ENCODE peak calls at places on chromosomes 11 and 22, in four cellular contexts. One of them, this sample, is unnamed.

GRCh38 chr11:32187106-32187505 is 96.2 kb downstream of the RCN1 start:
- DNase-seq in K562: no peak
- DNase-seq in HepG2: no peak
- DNase-seq in GM12878: no peak
- DNase-seq in this sample: no peak

GRCh38 chr11:48005878-48006277 is 25.5 kb downstream of the PTPRJ start:
- DNase-seq in GM12878: no peak
- DNase-seq in HepG2: no peak
- DNase-seq in K562: no peak
- DNase-seq in this sample: no peak

GRCh38 chr11:105979997-105980703 is 41.9 kb downstream of the MSANTD4 start:
- DNase-seq in K562: no peak
- DNase-seq in HepG2: no peak
- DNase-seq in GM12878: no peak
- DNase-seq in this sample: no peak

GRCh38 chr11:132106336-132106982 is 736.0 kb downstream of the NTM start:
- DNase-seq in GM12878: no peak
- DNase-seq in HepG2: no peak
- DNase-seq in K562: no peak
- DNase-seq in this sample: no peak

GRCh38 chr11:3161309-3161708 is 3.8 kb downstream of the OSBPL5 start:
- DNase-seq in HepG2: no peak
- DNase-seq in GM12878: no peak
- DNase-seq in K562: no peak
- DNase-seq in this sample: no peak

GRCh38 chr11:28461338-28461737 is 353.1 kb downstream of the METTL15 start:
- DNase-seq in GM12878: no peak
- DNase-seq in HepG2: no peak
- DNase-seq in K562: no peak
- DNase-seq in this sample: no peak

GRCh38 chr22:19105867-19106802 is 16.1 kb downstream of the DGCR2 start:
- DNase-seq in HepG2: no peak
- DNase-seq in GM12878: no peak
- DNase-seq in K562: peak
- DNase-seq in this sample: no peak

GRCh38 chr11:43947003-43947500 is 4.6 kb downstream of the C11orf96 start:
- DNase-seq in K562: peak
- DNase-seq in HepG2: peak
- DNase-seq in GM12878: no peak
- DNase-seq in this sample: no peak

GRCh38 chr22:39994046-39994565 is 648 bp upstream of the FAM83F start:
- DNase-seq in K562: peak
- DNase-seq in GM12878: no peak
- DNase-seq in HepG2: no peak
- DNase-seq in this sample: no peak

GRCh38 chr11:120718171-120718570 is 206.6 kb downstream of the GRIK4 start:
- DNase-seq in GM12878: no peak
- DNase-seq in K562: no peak
- DNase-seq in HepG2: no peak
- DNase-seq in this sample: no peak

GRCh38 chr22:31653944-31654343 is 8.1 kb downstream of the PISD start:
- DNase-seq in HepG2: no peak
- DNase-seq in K562: no peak
- DNase-seq in GM12878: no peak
- DNase-seq in this sample: no peak

GRCh38 chr11:112769170-112769569 is 192.1 kb upstream of the NCAM1 start:
- DNase-seq in GM12878: no peak
- DNase-seq in HepG2: no peak
- DNase-seq in K562: no peak
- DNase-seq in this sample: no peak

GRCh38 chr11:17597770-17598169 is 50.7 kb downstream of the OTOG start:
- DNase-seq in HepG2: no peak
- DNase-seq in K562: no peak
- DNase-seq in GM12878: no peak
- DNase-seq in this sample: peak

GRCh38 chr11:114308689-114309089 is 12.5 kb downstream of the NNMT start:
- DNase-seq in K562: no peak
- DNase-seq in GM12878: no peak
- DNase-seq in HepG2: no peak
- DNase-seq in this sample: no peak

GRCh38 chr11:122140535-122140934 is 24.5 kb upstream of the BLID start:
- DNase-seq in HepG2: no peak
- DNase-seq in K562: no peak
- DNase-seq in GM12878: no peak
- DNase-seq in this sample: no peak

GRCh38 chr11:69284081-69284511 is 9.9 kb upstream of the MYEOV start:
- DNase-seq in HepG2: no peak
- DNase-seq in K562: no peak
- DNase-seq in GM12878: no peak
- DNase-seq in this sample: no peak

GRCh38 chr11:3051435-3052108 is 5.7 kb downstream of the CARS1 start:
- DNase-seq in GM12878: no peak
- DNase-seq in K562: peak
- DNase-seq in HepG2: no peak
- DNase-seq in this sample: no peak

GRCh38 chr22:39185601-39186012 is 33.1 kb upstream of the CBX7 start:
- DNase-seq in GM12878: no peak
- DNase-seq in HepG2: peak
- DNase-seq in K562: no peak
- DNase-seq in this sample: no peak

GRCh38 chr11:76551400-76551799 is 106.6 kb downstream of the EMSY start:
- DNase-seq in HepG2: no peak
- DNase-seq in GM12878: no peak
- DNase-seq in K562: no peak
- DNase-seq in this sample: no peak

GRCh38 chr11:81030186-81030585 is 1589.4 kb upstream of the TENM4 start:
- DNase-seq in K562: no peak
- DNase-seq in GM12878: no peak
- DNase-seq in HepG2: no peak
- DNase-seq in this sample: no peak

GRCh38 chr11:84634309-84634708 is 992.8 kb downstream of the DLG2 start:
- DNase-seq in K562: no peak
- DNase-seq in HepG2: no peak
- DNase-seq in GM12878: no peak
- DNase-seq in this sample: no peak

GRCh38 chr11:89487016-89487415 is 4.2 kb downstream of the NOX4 start:
- DNase-seq in GM12878: no peak
- DNase-seq in HepG2: no peak
- DNase-seq in K562: no peak
- DNase-seq in this sample: no peak

GRCh38 chr11:65573391-65574146 is 1.2 kb downstream of the FAM89B start:
- DNase-seq in HepG2: no peak
- DNase-seq in GM12878: no peak
- DNase-seq in K562: no peak
- DNase-seq in this sample: no peak

GRCh38 chr11:76666830-76667229 is 3.7 kb downstream of the LRRC32 start:
- DNase-seq in K562: no peak
- DNase-seq in HepG2: no peak
- DNase-seq in GM12878: no peak
- DNase-seq in this sample: no peak

GRCh38 chr11:102385053-102385976 is 38.3 kb downstream of the BIRC2 start:
- DNase-seq in K562: peak
- DNase-seq in HepG2: no peak
- DNase-seq in GM12878: no peak
- DNase-seq in this sample: no peak

GRCh38 chr11:83159901-83160865 is 3.3 kb downstream of the PCF11 start:
- DNase-seq in K562: no peak
- DNase-seq in GM12878: no peak
- DNase-seq in HepG2: no peak
- DNase-seq in this sample: no peak

GRCh38 chr11:75214411-75214821 is 26.2 kb upstream of the TPBGL start:
- DNase-seq in K562: peak
- DNase-seq in HepG2: peak
- DNase-seq in GM12878: peak
- DNase-seq in this sample: peak

GRCh38 chr11:17811416-17811815 is 76.8 kb downstream of the KCNC1 start:
- DNase-seq in K562: no peak
- DNase-seq in HepG2: no peak
- DNase-seq in GM12878: no peak
- DNase-seq in this sample: no peak

GRCh38 chr22:29907753-29908515 is 25.0 kb downstream of the MTMR3 start:
- DNase-seq in K562: peak
- DNase-seq in GM12878: no peak
- DNase-seq in HepG2: peak
- DNase-seq in this sample: no peak

DNA sequence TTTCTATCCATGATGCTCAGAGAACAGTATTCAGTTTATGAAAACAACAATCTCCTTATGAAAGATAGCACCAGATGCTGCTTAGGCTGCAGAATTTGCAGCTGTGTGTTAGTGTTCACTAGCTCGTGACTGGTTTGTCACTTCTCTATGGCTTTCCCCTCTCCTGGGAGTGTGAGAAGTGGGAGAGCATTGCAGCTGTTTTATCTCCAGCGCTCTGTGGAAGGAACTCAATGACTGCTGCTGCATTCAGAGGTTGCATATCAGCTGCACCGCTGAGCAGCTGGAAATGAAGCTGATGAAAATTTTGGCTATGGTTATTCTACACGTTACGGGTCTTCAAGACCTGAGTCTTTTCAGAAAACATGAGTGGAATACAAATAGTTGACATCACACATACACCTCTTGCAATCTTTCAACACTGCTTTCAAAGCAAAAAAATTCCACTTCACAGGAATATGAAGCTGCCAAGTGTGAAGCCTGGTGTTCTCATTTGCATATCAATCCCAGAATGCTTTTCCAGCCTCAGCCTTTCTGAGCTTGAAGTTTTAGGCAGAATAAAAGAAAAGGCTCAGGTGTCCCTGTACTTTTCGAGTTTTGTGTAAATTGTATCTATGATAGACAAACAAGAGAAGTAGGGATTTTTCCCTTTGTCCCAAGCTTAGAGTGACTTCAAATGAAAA is 149.3 kb upstream of the DDI1 start:
- DNase-seq in K562: no peak
- DNase-seq in HepG2: no peak
- DNase-seq in GM12878: no peak
- DNase-seq in this sample: no peak
- TF ChIP-seq CBX5 in K562: no peak
- TF ChIP-seq CBX5 in HepG2: no peak
- TF ChIP-seq CBX5 in GM12878: no peak
- TF ChIP-seq CBX5 in this sample: no peak

GRCh38 chr11:96313163-96313562 is 29.8 kb downstream of the MAML2 start:
- DNase-seq in GM12878: no peak
- DNase-seq in K562: no peak
- DNase-seq in HepG2: no peak
- DNase-seq in this sample: no peak

GRCh38 chr11:96315476-96315875 is 27.5 kb downstream of the MAML2 start:
- DNase-seq in GM12878: no peak
- DNase-seq in HepG2: no peak
- DNase-seq in K562: no peak
- DNase-seq in this sample: no peak

GRCh38 chr11:96316869-96317268 is 26.1 kb downstream of the MAML2 start:
- DNase-seq in GM12878: no peak
- DNase-seq in HepG2: no peak
- DNase-seq in K562: no peak
- DNase-seq in this sample: no peak

GRCh38 chr11:96317576-96317975 is 25.4 kb downstream of the MAML2 start:
- DNase-seq in GM12878: no peak
- DNase-seq in K562: no peak
- DNase-seq in HepG2: no peak
- DNase-seq in this sample: no peak

GRCh38 chr11:96314326-96315050 is 28.5 kb downstream of the MAML2 start:
- DNase-seq in K562: no peak
- DNase-seq in GM12878: no peak
- DNase-seq in HepG2: no peak
- DNase-seq in this sample: no peak
- TF ChIP-seq SIN3A in K562: no peak
- TF ChIP-seq SIN3A in GM12878: no peak
- TF ChIP-seq SIN3A in HepG2: no peak
- TF ChIP-seq SIN3A in this sample: no peak

DNA sequence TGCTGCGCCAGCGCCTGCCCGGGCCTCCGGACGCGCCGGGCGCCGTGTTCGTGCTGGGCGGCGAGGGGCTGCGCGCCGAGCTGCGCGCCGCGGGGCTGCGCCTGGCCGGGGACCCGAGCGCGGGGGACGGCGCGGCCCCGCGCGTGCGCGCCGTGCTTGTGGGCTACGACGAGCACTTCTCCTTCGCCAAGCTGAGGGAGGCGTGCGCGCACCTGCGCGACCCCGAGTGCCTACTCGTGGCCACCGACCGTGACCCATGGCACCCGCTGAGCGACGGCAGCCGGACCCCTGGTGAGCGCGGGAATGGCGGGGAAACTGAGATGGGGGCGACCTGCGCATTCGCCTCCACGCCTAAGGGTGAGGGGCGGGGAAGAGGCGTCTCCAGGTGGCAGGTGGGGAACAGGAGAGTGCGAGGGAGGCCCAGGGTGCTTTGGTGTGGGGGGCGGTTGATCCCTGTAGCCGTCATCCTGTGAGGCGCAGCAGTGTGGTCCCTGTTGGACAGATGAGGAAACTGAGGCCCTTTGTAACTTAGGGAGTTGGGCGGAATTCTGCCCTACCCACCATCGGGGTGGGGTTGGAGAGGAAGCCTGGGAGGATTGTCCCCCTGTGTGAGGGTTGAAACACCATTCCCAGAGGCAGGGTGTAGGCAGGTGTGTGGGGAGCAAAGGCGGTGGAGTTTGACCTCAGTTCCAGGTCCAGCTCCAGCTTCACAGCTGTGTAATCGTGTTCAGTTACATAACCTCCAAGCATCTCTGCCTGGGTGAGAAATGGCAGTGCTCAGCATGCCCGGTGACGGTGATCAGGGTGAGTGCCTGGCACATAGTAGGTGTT is 758 bp downstream of the PDXP start:
- DNase-seq in K562: no peak
- DNase-seq in HepG2: peak
- DNase-seq in GM12878: no peak
- DNase-seq in this sample: no peak
- TF ChIP-seq CBX5 in K562: no peak
- TF ChIP-seq CBX5 in HepG2: peak
- TF ChIP-seq CBX5 in GM12878: no peak
- TF ChIP-seq CBX5 in this sample: no peak

GRCh38 chr11:10038916-10039315 is 255.1 kb downstream of the SBF2 start:
- DNase-seq in HepG2: no peak
- DNase-seq in GM12878: no peak
- DNase-seq in K562: no peak
- DNase-seq in this sample: no peak

GRCh38 chr11:10042699-10043098 is 251.3 kb downstream of the SBF2 start:
- DNase-seq in K562: no peak
- DNase-seq in HepG2: no peak
- DNase-seq in GM12878: no peak
- DNase-seq in this sample: no peak

GRCh38 chr11:10044618-10045017 is 249.4 kb downstream of the SBF2 start:
- DNase-seq in K562: no peak
- DNase-seq in HepG2: peak
- DNase-seq in GM12878: no peak
- DNase-seq in this sample: no peak

GRCh38 chr11:10041337-10041736 is 252.7 kb downstream of the SBF2 start:
- DNase-seq in HepG2: no peak
- DNase-seq in K562: no peak
- DNase-seq in GM12878: no peak
- DNase-seq in this sample: no peak

DNA sequence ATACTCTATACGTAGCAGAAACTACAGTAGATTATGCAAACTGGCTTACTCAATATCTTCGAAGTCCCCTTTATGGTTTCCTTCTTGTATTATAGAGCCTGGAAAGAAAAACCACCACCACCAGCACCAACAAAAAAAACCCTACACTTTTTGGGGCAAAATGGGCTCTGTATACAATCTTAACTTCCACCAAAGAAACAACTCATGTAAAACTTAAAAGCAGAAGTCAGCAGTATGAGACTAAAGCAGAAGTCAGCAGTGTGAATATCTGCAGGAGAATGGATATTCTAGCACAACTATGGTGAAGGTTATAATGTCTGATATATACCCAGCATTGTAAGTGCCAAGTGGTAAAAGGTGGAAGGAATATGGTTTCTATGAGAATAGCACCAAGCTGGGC is 252.2 kb downstream of the SBF2 start:
- DNase-seq in K562: no peak
- DNase-seq in HepG2: no peak
- DNase-seq in GM12878: no peak
- DNase-seq in this sample: no peak
- TF ChIP-seq SIN3A in K562: no peak
- TF ChIP-seq SIN3A in HepG2: no peak
- TF ChIP-seq SIN3A in GM12878: no peak
- TF ChIP-seq SIN3A in this sample: no peak